ENCODE peak calls at places on chromosomes 6 and 20, in six cellular contexts. Y, P, C, J, B and E are unnamed samples.

GRCh38 chr6:152746172-152746553 is 4.4 kb upstream of the VIP start:
- DNase-seq in J (peak; percentile 69), C (no peak), B (no peak), Y (no peak), P (peak; percentile 28), E (no peak)

GRCh38 chr20:3068986-3069900 is 2.2 kb upstream of the OXT start:
- DNase-seq in Y (no peak), B (peak; percentile 31), J (peak; percentile 55), P (no peak), C (no peak), E (no peak)

GRCh38 chr20:38353298-38353697 is 7.0 kb downstream of the LBP start:
- DNase-seq in P (no peak), C (no peak), B (no peak), J (no peak), Y (no peak), E (no peak)

GRCh38 chr6:47144306-47144705 is 102.2 kb upstream of the ADGRF1 start:
- DNase-seq in B (no peak), J (no peak), P (no peak), Y (no peak), C (no peak), E (no peak)

GRCh38 chr6:166343157-166343502 is 785 bp upstream of the SFT2D1 start:
- DNase-seq in P (no peak), Y (peak; percentile 40), J (peak; percentile 28), B (no peak), C (no peak), E (no peak)

GRCh38 chr6:25670793-25671513 is 18.9 kb downstream of the SCGN start:
- DNase-seq in P (peak; percentile 34), J (no peak), Y (no peak), B (no peak), C (no peak), E (peak; percentile 40)

GRCh38 chr20:21238400-21238799 is 64.7 kb upstream of the XRN2 start:
- DNase-seq in B (no peak), C (no peak), J (no peak), P (no peak), Y (no peak), E (no peak)

GRCh38 chr6:142218441-142218840 is 71.4 kb downstream of the VTA1 start:
- DNase-seq in C (no peak), J (no peak), Y (no peak), B (no peak), P (no peak), E (no peak)

GRCh38 chr6:53042112-53042511 is 23.1 kb upstream of the FBXO9 start:
- DNase-seq in P (peak; percentile 54), Y (no peak), B (no peak), J (peak; percentile 35), C (no peak), E (no peak)

GRCh38 chr20:33119725-33120720 is 40.6 kb downstream of the BPIFB4 start:
- DNase-seq in Y (peak; percentile 67), J (no peak), P (no peak), B (no peak), C (no peak), E (no peak)

GRCh38 chr20:34066476-34067090 is 45.5 kb downstream of the EIF2S2 start:
- DNase-seq in B (no peak), J (no peak), C (no peak), P (no peak), Y (no peak), E (no peak)

GRCh38 chr6:112502348-112503130 is 155.4 kb downstream of the RFPL4B start:
- DNase-seq in Y (no peak), J (no peak), B (no peak), C (peak; percentile 26), P (no peak), E (peak; percentile 12)

GRCh38 chr6:40346241-40346640 is 240.9 kb downstream of the LRFN2 start:
- DNase-seq in P (no peak), J (no peak), B (no peak), C (no peak), Y (no peak), E (no peak)

GRCh38 chr20:4151991-4152695 is 136.8 kb upstream of the RNF24 start:
- DNase-seq in J (no peak), Y (peak; percentile 34), B (no peak), C (no peak), P (no peak), E (no peak)

GRCh38 chr20:60203451-60203850 is 245.2 kb downstream of the CDH26 start:
- DNase-seq in C (no peak), P (no peak), B (no peak), J (no peak), Y (no peak), E (no peak)

GRCh38 chr20:61561111-61561830 is 309.2 kb downstream of the CDH4 start:
- DNase-seq in J (no peak), B (no peak), Y (no peak), P (no peak), C (no peak), E (no peak)

GRCh38 chr6:3296537-3297453 is 38.0 kb downstream of the PSMG4 start:
- DNase-seq in Y (no peak), C (no peak), P (no peak), B (no peak), J (no peak), E (no peak)

GRCh38 chr20:19275630-19276071 is 63.2 kb downstream of the SLC24A3 start:
- DNase-seq in Y (no peak), B (no peak), J (no peak), C (no peak), P (no peak), E (peak; percentile 95)

GRCh38 chr6:14690120-14691056 is 555.5 kb upstream of the JARID2 start:
- DNase-seq in B (no peak), C (no peak), J (no peak), Y (no peak), P (no peak), E (no peak)

GRCh38 chr20:17010181-17010580 is 216.7 kb upstream of the PCSK2 start:
- DNase-seq in J (peak; percentile 21), Y (no peak), P (no peak), C (no peak), B (no peak), E (no peak)

GRCh38 chr20:3808141-3808479 is 12.0 kb downstream of the CDC25B start:
- DNase-seq in C (no peak), B (no peak), J (peak; percentile 61), Y (no peak), P (peak; percentile 80), E (no peak)

GRCh38 chr6:26032387-26033131 is 54.7 kb upstream of the HFE start:
- DNase-seq in C (no peak), Y (peak; percentile 55), P (no peak), J (no peak), B (peak; percentile 86), E (no peak)

GRCh38 chr20:7939663-7940062 is 595 bp downstream of the HAO1 start:
- DNase-seq in Y (no peak), B (no peak), J (no peak), P (no peak), C (peak; percentile 33), E (no peak)

GRCh38 chr6:154500769-154501171 is 9.7 kb downstream of the CNKSR3 start:
- DNase-seq in B (peak; percentile 62), Y (no peak), J (peak; percentile 66), P (no peak), C (peak; percentile 35), E (no peak)

GRCh38 chr6:145713746-145714145 is 21.6 kb downstream of the EPM2A start:
- DNase-seq in B (no peak), J (no peak), Y (no peak), P (no peak), C (no peak), E (no peak)

GRCh38 chr6:160400426-160400825 is 52.2 kb downstream of the SLC22A3 start:
- DNase-seq in P (no peak), Y (no peak), C (no peak), J (no peak), B (no peak), E (no peak)

GRCh38 chr6:125779924-125780539 is 10.7 kb upstream of the NCOA7 start:
- DNase-seq in P (peak; percentile 83), C (peak; percentile 86), J (peak; percentile 96), Y (peak; percentile 92), B (peak; percentile 94), E (peak; percentile 88)

GRCh38 chr6:53216301-53216700 is 67.7 kb upstream of the GCM1 start:
- DNase-seq in C (no peak), B (no peak), J (no peak), Y (no peak), P (no peak), E (no peak)

GRCh38 chr20:58850693-58851174 is at the start of gene GNAS-AS1:
- DNase-seq in Y (peak; percentile 53), J (no peak), B (peak; percentile 62), C (peak; percentile 95), P (no peak), E (peak; percentile 94)

GRCh38 chr6:112362827-112363565 is 15.9 kb downstream of the RFPL4B start:
- DNase-seq in J (no peak), Y (no peak), C (no peak), B (no peak), P (no peak), E (no peak)

GRCh38 chr6:165850434-165851019 is 187.5 kb upstream of the PDE10A start:
- DNase-seq in J (peak; percentile 27), C (peak; percentile 82), P (peak; percentile 12), B (peak; percentile 71), Y (no peak), E (peak; percentile 52)

GRCh38 chr6:73169111-73169510 is 56.2 kb downstream of the KHDC1L start:
- DNase-seq in P (no peak), Y (no peak), J (no peak), C (no peak), B (no peak), E (no peak)

GRCh38 chr6:53299331-53299835 is 49.4 kb downstream of the ELOVL5 start:
- DNase-seq in P (no peak), Y (no peak), C (no peak), J (no peak), B (no peak), E (no peak)

GRCh38 chr6:125913864-125914351 is 42.7 kb upstream of the HINT3 start:
- DNase-seq in J (no peak), B (peak; percentile 20), C (no peak), Y (no peak), P (peak; percentile 82), E (no peak)

GRCh38 chr6:138387577-138388368 is 10.1 kb downstream of the SMIM28 start:
- DNase-seq in P (no peak), C (no peak), J (peak; percentile 65), B (no peak), Y (no peak), E (peak; percentile 93)

GRCh38 chr6:31163922-31164321 is 5.5 kb downstream of the TCF19 start:
- DNase-seq in B (peak; percentile 35), Y (no peak), C (no peak), J (no peak), P (peak; percentile 13), E (no peak)
- TF ChIP-seq JUND in B (no peak), Y (no peak), C (no peak), J (no peak), P (no peak), E (no peak)

GRCh38 chr6:34243901-34244884 is 4.6 kb downstream of the SMIM29 start:
- DNase-seq in B (peak; percentile 94), C (peak; percentile 53), Y (no peak), P (peak; percentile 92), J (peak; percentile 75), E (no peak)
- TF ChIP-seq JUND in B (peak; percentile 94), C (peak; percentile 98), Y (no peak), P (no peak), J (no peak), E (no peak)

GRCh38 chr6:10163159-10163962 is 251.5 kb downstream of the TFAP2A start:
- DNase-seq in P (no peak), C (no peak), Y (no peak), J (no peak), B (peak; percentile 22), E (no peak)
- TF ChIP-seq JUND in P (no peak), C (no peak), Y (no peak), J (no peak), B (no peak), E (peak; percentile 86)

GRCh38 chr6:27863962-27864905 is 48.0 kb downstream of the OR2B2 start:
- DNase-seq in Y (no peak), J (no peak), B (peak; percentile 43), P (no peak), C (no peak), E (no peak)
- TF ChIP-seq JUND in Y (no peak), J (no peak), B (no peak), P (no peak), C (no peak), E (no peak)